ENCODE peak calls at places on chromosomes 2 and 18, in nine cellular contexts. One of them, this sample, is unnamed.

GRCh38 chr2:145635706-145636427 is 1115.9 kb upstream of the ZEB2 start:
- DNase-seq in stimulated activated naive CD4-positive, alpha-beta T cell: no peak
- DNase-seq in GM06990: no peak
- DNase-seq in stimulated activated naive CD8-positive, alpha-beta T cell treated with anti-CD3 and anti-CD28 coated beads, Interleukin-15, Interleukin-2, amounts not matched to agents 100 U/mL and 50 U/mL, for 24 hours: no peak
- DNase-seq in hypothalamus: no peak
- DNase-seq in mesendoderm: no peak
- DNase-seq in AG10803: no peak
- DNase-seq in posterior cingulate gyrus: no peak
- DNase-seq in AML-193: no peak
- DNase-seq in this sample: peak; percentile 52

GRCh38 chr2:67070826-67071225 is 326.3 kb upstream of the ETAA1 start:
- DNase-seq in AG10803: peak; percentile 17
- DNase-seq in AML-193: no peak
- DNase-seq in stimulated activated naive CD4-positive, alpha-beta T cell: no peak
- DNase-seq in stimulated activated naive CD8-positive, alpha-beta T cell treated with anti-CD3 and anti-CD28 coated beads, Interleukin-15, Interleukin-2, amounts not matched to agents 100 U/mL and 50 U/mL, for 24 hours: no peak
- DNase-seq in GM06990: no peak
- DNase-seq in posterior cingulate gyrus: no peak
- DNase-seq in hypothalamus: no peak
- DNase-seq in mesendoderm: no peak
- DNase-seq in this sample: no peak

GRCh38 chr2:3033315-3033714 is 344.3 kb downstream of the EIPR1 start:
- DNase-seq in GM06990: no peak
- DNase-seq in stimulated activated naive CD4-positive, alpha-beta T cell: no peak
- DNase-seq in stimulated activated naive CD8-positive, alpha-beta T cell treated with anti-CD3 and anti-CD28 coated beads, Interleukin-15, Interleukin-2, amounts not matched to agents 100 U/mL and 50 U/mL, for 24 hours: no peak
- DNase-seq in posterior cingulate gyrus: no peak
- DNase-seq in hypothalamus: no peak
- DNase-seq in AG10803: no peak
- DNase-seq in mesendoderm: no peak
- DNase-seq in AML-193: no peak
- DNase-seq in this sample: no peak

GRCh38 chr18:46373787-46374186 is 269.6 kb downstream of the HAUS1 start:
- DNase-seq in mesendoderm: no peak
- DNase-seq in GM06990: no peak
- DNase-seq in AML-193: no peak
- DNase-seq in stimulated activated naive CD4-positive, alpha-beta T cell: no peak
- DNase-seq in stimulated activated naive CD8-positive, alpha-beta T cell treated with anti-CD3 and anti-CD28 coated beads, Interleukin-15, Interleukin-2, amounts not matched to agents 100 U/mL and 50 U/mL, for 24 hours: no peak
- DNase-seq in AG10803: no peak
- DNase-seq in hypothalamus: no peak
- DNase-seq in posterior cingulate gyrus: no peak
- DNase-seq in this sample: no peak

GRCh38 chr18:77099501-77100370 is 32.8 kb downstream of the MBP start:
- DNase-seq in mesendoderm: peak; percentile 84
- DNase-seq in stimulated activated naive CD4-positive, alpha-beta T cell: peak; percentile 27
- DNase-seq in AG10803: no peak
- DNase-seq in hypothalamus: no peak
- DNase-seq in GM06990: peak; percentile 37
- DNase-seq in AML-193: no peak
- DNase-seq in posterior cingulate gyrus: no peak
- DNase-seq in stimulated activated naive CD8-positive, alpha-beta T cell treated with anti-CD3 and anti-CD28 coated beads, Interleukin-15, Interleukin-2, amounts not matched to agents 100 U/mL and 50 U/mL, for 24 hours: peak; percentile 52
- DNase-seq in this sample: no peak

GRCh38 chr18:10225300-10225699 is 229.1 kb upstream of the APCDD1 start:
- DNase-seq in hypothalamus: no peak
- DNase-seq in GM06990: no peak
- DNase-seq in AML-193: no peak
- DNase-seq in stimulated activated naive CD8-positive, alpha-beta T cell treated with anti-CD3 and anti-CD28 coated beads, Interleukin-15, Interleukin-2, amounts not matched to agents 100 U/mL and 50 U/mL, for 24 hours: no peak
- DNase-seq in stimulated activated naive CD4-positive, alpha-beta T cell: no peak
- DNase-seq in AG10803: no peak
- DNase-seq in posterior cingulate gyrus: no peak
- DNase-seq in mesendoderm: no peak
- DNase-seq in this sample: no peak

GRCh38 chr2:203149194-203149593 is 89.6 kb upstream of the CYP20A1 start:
- DNase-seq in GM06990: no peak
- DNase-seq in hypothalamus: no peak
- DNase-seq in mesendoderm: no peak
- DNase-seq in posterior cingulate gyrus: no peak
- DNase-seq in AG10803: no peak
- DNase-seq in stimulated activated naive CD4-positive, alpha-beta T cell: no peak
- DNase-seq in AML-193: no peak
- DNase-seq in stimulated activated naive CD8-positive, alpha-beta T cell treated with anti-CD3 and anti-CD28 coated beads, Interleukin-15, Interleukin-2, amounts not matched to agents 100 U/mL and 50 U/mL, for 24 hours: no peak
- DNase-seq in this sample: no peak

GRCh38 chr2:25341031-25341727 is 546 bp downstream of the DNMT3A start:
- DNase-seq in hypothalamus: peak; percentile 55
- DNase-seq in posterior cingulate gyrus: no peak
- DNase-seq in mesendoderm: no peak
- DNase-seq in AML-193: no peak
- DNase-seq in stimulated activated naive CD4-positive, alpha-beta T cell: no peak
- DNase-seq in GM06990: no peak
- DNase-seq in AG10803: no peak
- DNase-seq in stimulated activated naive CD8-positive, alpha-beta T cell treated with anti-CD3 and anti-CD28 coated beads, Interleukin-15, Interleukin-2, amounts not matched to agents 100 U/mL and 50 U/mL, for 24 hours: peak; percentile 57
- DNase-seq in this sample: no peak

GRCh38 chr18:54776282-54776977 is 51.8 kb upstream of the RAB27B start:
- DNase-seq in GM06990: peak; percentile 6
- DNase-seq in hypothalamus: no peak
- DNase-seq in stimulated activated naive CD8-positive, alpha-beta T cell treated with anti-CD3 and anti-CD28 coated beads, Interleukin-15, Interleukin-2, amounts not matched to agents 100 U/mL and 50 U/mL, for 24 hours: no peak
- DNase-seq in AG10803: peak; percentile 97
- DNase-seq in posterior cingulate gyrus: no peak
- DNase-seq in stimulated activated naive CD4-positive, alpha-beta T cell: no peak
- DNase-seq in mesendoderm: no peak
- DNase-seq in AML-193: peak; percentile 82
- DNase-seq in this sample: peak; percentile 96

GRCh38 chr2:1865716-1866234 is 121.5 kb upstream of the PXDN start:
- DNase-seq in AG10803: no peak
- DNase-seq in GM06990: no peak
- DNase-seq in stimulated activated naive CD4-positive, alpha-beta T cell: no peak
- DNase-seq in mesendoderm: no peak
- DNase-seq in hypothalamus: no peak
- DNase-seq in posterior cingulate gyrus: no peak
- DNase-seq in AML-193: no peak
- DNase-seq in stimulated activated naive CD8-positive, alpha-beta T cell treated with anti-CD3 and anti-CD28 coated beads, Interleukin-15, Interleukin-2, amounts not matched to agents 100 U/mL and 50 U/mL, for 24 hours: no peak
- DNase-seq in this sample: no peak

GRCh38 chr2:97719362-97720155 is 6.2 kb downstream of the ZAP70 start:
- DNase-seq in AML-193: no peak
- DNase-seq in mesendoderm: no peak
- DNase-seq in GM06990: no peak
- DNase-seq in posterior cingulate gyrus: no peak
- DNase-seq in hypothalamus: no peak
- DNase-seq in stimulated activated naive CD4-positive, alpha-beta T cell: no peak
- DNase-seq in AG10803: no peak
- DNase-seq in stimulated activated naive CD8-positive, alpha-beta T cell treated with anti-CD3 and anti-CD28 coated beads, Interleukin-15, Interleukin-2, amounts not matched to agents 100 U/mL and 50 U/mL, for 24 hours: no peak
- DNase-seq in this sample: no peak

GRCh38 chr2:102664439-102665042 is 45.2 kb downstream of the SLC9A2 start:
- DNase-seq in GM06990: peak; percentile 49
- DNase-seq in mesendoderm: peak; percentile 50
- DNase-seq in hypothalamus: no peak
- DNase-seq in AG10803: peak; percentile 3
- DNase-seq in posterior cingulate gyrus: no peak
- DNase-seq in stimulated activated naive CD4-positive, alpha-beta T cell: no peak
- DNase-seq in stimulated activated naive CD8-positive, alpha-beta T cell treated with anti-CD3 and anti-CD28 coated beads, Interleukin-15, Interleukin-2, amounts not matched to agents 100 U/mL and 50 U/mL, for 24 hours: peak; percentile 48
- DNase-seq in AML-193: no peak
- DNase-seq in this sample: no peak

GRCh38 chr2:233972941-233973575 is 55.9 kb downstream of the TRPM8 start:
- DNase-seq in hypothalamus: no peak
- DNase-seq in stimulated activated naive CD8-positive, alpha-beta T cell treated with anti-CD3 and anti-CD28 coated beads, Interleukin-15, Interleukin-2, amounts not matched to agents 100 U/mL and 50 U/mL, for 24 hours: no peak
- DNase-seq in GM06990: no peak
- DNase-seq in mesendoderm: no peak
- DNase-seq in AG10803: no peak
- DNase-seq in posterior cingulate gyrus: no peak
- DNase-seq in stimulated activated naive CD4-positive, alpha-beta T cell: no peak
- DNase-seq in AML-193: no peak
- DNase-seq in this sample: no peak

GRCh38 chr2:224284134-224284946 is 117.6 kb downstream of the FAM124B start:
- DNase-seq in stimulated activated naive CD8-positive, alpha-beta T cell treated with anti-CD3 and anti-CD28 coated beads, Interleukin-15, Interleukin-2, amounts not matched to agents 100 U/mL and 50 U/mL, for 24 hours: peak; percentile 5
- DNase-seq in mesendoderm: peak; percentile 79
- DNase-seq in AG10803: peak; percentile 26
- DNase-seq in hypothalamus: no peak
- DNase-seq in GM06990: no peak
- DNase-seq in posterior cingulate gyrus: no peak
- DNase-seq in stimulated activated naive CD4-positive, alpha-beta T cell: peak; percentile 35
- DNase-seq in AML-193: peak; percentile 23
- DNase-seq in this sample: peak; percentile 20

GRCh38 chr2:105568323-105568610 is 169.4 kb upstream of the FHL2 start:
- DNase-seq in stimulated activated naive CD4-positive, alpha-beta T cell: peak; percentile 29
- DNase-seq in AML-193: no peak
- DNase-seq in stimulated activated naive CD8-positive, alpha-beta T cell treated with anti-CD3 and anti-CD28 coated beads, Interleukin-15, Interleukin-2, amounts not matched to agents 100 U/mL and 50 U/mL, for 24 hours: no peak
- DNase-seq in GM06990: no peak
- DNase-seq in mesendoderm: no peak
- DNase-seq in hypothalamus: no peak
- DNase-seq in AG10803: peak; percentile 11
- DNase-seq in posterior cingulate gyrus: no peak
- DNase-seq in this sample: peak; percentile 31

GRCh38 chr2:25369876-25370275 is 28.2 kb upstream of the DNMT3A start:
- DNase-seq in AG10803: no peak
- DNase-seq in mesendoderm: peak; percentile 26
- DNase-seq in stimulated activated naive CD4-positive, alpha-beta T cell: no peak
- DNase-seq in posterior cingulate gyrus: peak; percentile 3
- DNase-seq in hypothalamus: no peak
- DNase-seq in stimulated activated naive CD8-positive, alpha-beta T cell treated with anti-CD3 and anti-CD28 coated beads, Interleukin-15, Interleukin-2, amounts not matched to agents 100 U/mL and 50 U/mL, for 24 hours: no peak
- DNase-seq in GM06990: no peak
- DNase-seq in AML-193: no peak
- DNase-seq in this sample: no peak

GRCh38 chr2:186459009-186459408 is 27.1 kb upstream of the ZC3H15 start:
- DNase-seq in hypothalamus: no peak
- DNase-seq in GM06990: no peak
- DNase-seq in AML-193: no peak
- DNase-seq in mesendoderm: peak; percentile 46
- DNase-seq in posterior cingulate gyrus: no peak
- DNase-seq in stimulated activated naive CD8-positive, alpha-beta T cell treated with anti-CD3 and anti-CD28 coated beads, Interleukin-15, Interleukin-2, amounts not matched to agents 100 U/mL and 50 U/mL, for 24 hours: no peak
- DNase-seq in stimulated activated naive CD4-positive, alpha-beta T cell: no peak
- DNase-seq in AG10803: peak; percentile 23
- DNase-seq in this sample: no peak

GRCh38 chr18:27844416-27844792 is 332.5 kb downstream of the CDH2 start:
- DNase-seq in GM06990: no peak
- DNase-seq in hypothalamus: no peak
- DNase-seq in AML-193: no peak
- DNase-seq in mesendoderm: no peak
- DNase-seq in AG10803: peak; percentile 55
- DNase-seq in stimulated activated naive CD4-positive, alpha-beta T cell: no peak
- DNase-seq in stimulated activated naive CD8-positive, alpha-beta T cell treated with anti-CD3 and anti-CD28 coated beads, Interleukin-15, Interleukin-2, amounts not matched to agents 100 U/mL and 50 U/mL, for 24 hours: no peak
- DNase-seq in posterior cingulate gyrus: no peak
- DNase-seq in this sample: peak; percentile 13

GRCh38 chr2:42112418-42112817 is 56.7 kb upstream of the EML4 start:
- DNase-seq in AML-193: no peak
- DNase-seq in posterior cingulate gyrus: no peak
- DNase-seq in mesendoderm: no peak
- DNase-seq in GM06990: no peak
- DNase-seq in AG10803: no peak
- DNase-seq in hypothalamus: no peak
- DNase-seq in stimulated activated naive CD8-positive, alpha-beta T cell treated with anti-CD3 and anti-CD28 coated beads, Interleukin-15, Interleukin-2, amounts not matched to agents 100 U/mL and 50 U/mL, for 24 hours: no peak
- DNase-seq in stimulated activated naive CD4-positive, alpha-beta T cell: no peak
- DNase-seq in this sample: no peak

GRCh38 chr2:190213441-190214335 is 105.9 kb downstream of the HIBCH start:
- DNase-seq in stimulated activated naive CD4-positive, alpha-beta T cell: no peak
- DNase-seq in GM06990: no peak
- DNase-seq in hypothalamus: no peak
- DNase-seq in AG10803: no peak
- DNase-seq in mesendoderm: no peak
- DNase-seq in stimulated activated naive CD8-positive, alpha-beta T cell treated with anti-CD3 and anti-CD28 coated beads, Interleukin-15, Interleukin-2, amounts not matched to agents 100 U/mL and 50 U/mL, for 24 hours: no peak
- DNase-seq in posterior cingulate gyrus: no peak
- DNase-seq in AML-193: no peak
- DNase-seq in this sample: no peak

GRCh38 chr18:63366270-63366990 is 576 bp downstream of the KDSR start:
- DNase-seq in GM06990: peak; percentile 50
- DNase-seq in posterior cingulate gyrus: peak; percentile 13
- DNase-seq in stimulated activated naive CD8-positive, alpha-beta T cell treated with anti-CD3 and anti-CD28 coated beads, Interleukin-15, Interleukin-2, amounts not matched to agents 100 U/mL and 50 U/mL, for 24 hours: peak; percentile 75
- DNase-seq in stimulated activated naive CD4-positive, alpha-beta T cell: peak; percentile 21
- DNase-seq in hypothalamus: peak; percentile 29
- DNase-seq in mesendoderm: peak; percentile 89
- DNase-seq in AML-193: peak; percentile 19
- DNase-seq in AG10803: peak; percentile 65
- DNase-seq in this sample: peak; percentile 69

GRCh38 chr2:32860385-32860784 is 86.4 kb upstream of the LTBP1 start:
- DNase-seq in GM06990: no peak
- DNase-seq in stimulated activated naive CD8-positive, alpha-beta T cell treated with anti-CD3 and anti-CD28 coated beads, Interleukin-15, Interleukin-2, amounts not matched to agents 100 U/mL and 50 U/mL, for 24 hours: no peak
- DNase-seq in hypothalamus: no peak
- DNase-seq in stimulated activated naive CD4-positive, alpha-beta T cell: no peak
- DNase-seq in AG10803: no peak
- DNase-seq in mesendoderm: no peak
- DNase-seq in posterior cingulate gyrus: no peak
- DNase-seq in AML-193: no peak
- DNase-seq in this sample: no peak

GRCh38 chr2:38528008-38528442 is 74.7 kb downstream of the HNRNPLL start:
- DNase-seq in posterior cingulate gyrus: peak; percentile 49
- DNase-seq in stimulated activated naive CD8-positive, alpha-beta T cell treated with anti-CD3 and anti-CD28 coated beads, Interleukin-15, Interleukin-2, amounts not matched to agents 100 U/mL and 50 U/mL, for 24 hours: peak; percentile 76
- DNase-seq in AML-193: no peak
- DNase-seq in stimulated activated naive CD4-positive, alpha-beta T cell: no peak
- DNase-seq in hypothalamus: peak; percentile 16
- DNase-seq in GM06990: peak; percentile 43
- DNase-seq in AG10803: peak; percentile 50
- DNase-seq in mesendoderm: peak; percentile 69
- DNase-seq in this sample: peak; percentile 49

GRCh38 chr2:190069936-190070696 is 7.6 kb upstream of the MSTN start:
- DNase-seq in AML-193: peak; percentile 79
- DNase-seq in GM06990: peak; percentile 19
- DNase-seq in mesendoderm: peak; percentile 60
- DNase-seq in hypothalamus: no peak
- DNase-seq in stimulated activated naive CD8-positive, alpha-beta T cell treated with anti-CD3 and anti-CD28 coated beads, Interleukin-15, Interleukin-2, amounts not matched to agents 100 U/mL and 50 U/mL, for 24 hours: peak; percentile 15
- DNase-seq in AG10803: peak; percentile 74
- DNase-seq in posterior cingulate gyrus: no peak
- DNase-seq in stimulated activated naive CD4-positive, alpha-beta T cell: peak; percentile 20
- DNase-seq in this sample: peak; percentile 39

GRCh38 chr2:68837861-68838341 is 33.3 kb downstream of the BMP10 start:
- DNase-seq in mesendoderm: no peak
- DNase-seq in stimulated activated naive CD4-positive, alpha-beta T cell: no peak
- DNase-seq in GM06990: peak; percentile 64
- DNase-seq in hypothalamus: no peak
- DNase-seq in AG10803: peak; percentile 48
- DNase-seq in AML-193: no peak
- DNase-seq in posterior cingulate gyrus: no peak
- DNase-seq in stimulated activated naive CD8-positive, alpha-beta T cell treated with anti-CD3 and anti-CD28 coated beads, Interleukin-15, Interleukin-2, amounts not matched to agents 100 U/mL and 50 U/mL, for 24 hours: no peak
- DNase-seq in this sample: no peak

GRCh38 chr2:237433920-237434319 is 20.0 kb upstream of the COL6A3 start:
- DNase-seq in mesendoderm: no peak
- DNase-seq in GM06990: no peak
- DNase-seq in hypothalamus: no peak
- DNase-seq in posterior cingulate gyrus: no peak
- DNase-seq in stimulated activated naive CD4-positive, alpha-beta T cell: no peak
- DNase-seq in AML-193: no peak
- DNase-seq in stimulated activated naive CD8-positive, alpha-beta T cell treated with anti-CD3 and anti-CD28 coated beads, Interleukin-15, Interleukin-2, amounts not matched to agents 100 U/mL and 50 U/mL, for 24 hours: peak; percentile 32
- DNase-seq in AG10803: no peak
- DNase-seq in this sample: no peak

GRCh38 chr2:232884549-232885263 is 14.6 kb downstream of the SNORC start:
- DNase-seq in hypothalamus: no peak
- DNase-seq in stimulated activated naive CD8-positive, alpha-beta T cell treated with anti-CD3 and anti-CD28 coated beads, Interleukin-15, Interleukin-2, amounts not matched to agents 100 U/mL and 50 U/mL, for 24 hours: no peak
- DNase-seq in mesendoderm: no peak
- DNase-seq in posterior cingulate gyrus: no peak
- DNase-seq in GM06990: no peak
- DNase-seq in stimulated activated naive CD4-positive, alpha-beta T cell: no peak
- DNase-seq in AML-193: no peak
- DNase-seq in AG10803: no peak
- DNase-seq in this sample: no peak

GRCh38 chr2:133139847-133140533 is 428.3 kb downstream of the NCKAP5 start:
- DNase-seq in stimulated activated naive CD8-positive, alpha-beta T cell treated with anti-CD3 and anti-CD28 coated beads, Interleukin-15, Interleukin-2, amounts not matched to agents 100 U/mL and 50 U/mL, for 24 hours: no peak
- DNase-seq in stimulated activated naive CD4-positive, alpha-beta T cell: no peak
- DNase-seq in AML-193: no peak
- DNase-seq in hypothalamus: no peak
- DNase-seq in AG10803: no peak
- DNase-seq in mesendoderm: peak; percentile 37
- DNase-seq in GM06990: no peak
- DNase-seq in posterior cingulate gyrus: no peak
- DNase-seq in this sample: no peak

GRCh38 chr2:32418777-32419176 is 62.0 kb downstream of the BIRC6 start:
- DNase-seq in stimulated activated naive CD8-positive, alpha-beta T cell treated with anti-CD3 and anti-CD28 coated beads, Interleukin-15, Interleukin-2, amounts not matched to agents 100 U/mL and 50 U/mL, for 24 hours: no peak
- DNase-seq in posterior cingulate gyrus: no peak
- DNase-seq in AML-193: no peak
- DNase-seq in stimulated activated naive CD4-positive, alpha-beta T cell: no peak
- DNase-seq in GM06990: no peak
- DNase-seq in hypothalamus: no peak
- DNase-seq in mesendoderm: peak; percentile 26
- DNase-seq in AG10803: peak; percentile 43
- DNase-seq in this sample: peak; percentile 12

GRCh38 chr2:212609499-212609898 is 70.9 kb upstream of the ERBB4 start:
- DNase-seq in stimulated activated naive CD8-positive, alpha-beta T cell treated with anti-CD3 and anti-CD28 coated beads, Interleukin-15, Interleukin-2, amounts not matched to agents 100 U/mL and 50 U/mL, for 24 hours: no peak
- DNase-seq in GM06990: no peak
- DNase-seq in AG10803: no peak
- DNase-seq in mesendoderm: no peak
- DNase-seq in posterior cingulate gyrus: no peak
- DNase-seq in hypothalamus: no peak
- DNase-seq in AML-193: no peak
- DNase-seq in stimulated activated naive CD4-positive, alpha-beta T cell: no peak
- DNase-seq in this sample: no peak

This sample was measured in foreskin fibroblast.